ENCODE peak calls at places on chromosome 9, in five cellular contexts. J is fibroblast of lung; Z is LoVo; O is activated CD4-positive, CD25-positive, alpha-beta regulatory T cell; G is NCI-H446. C is an unnamed sample.

GRCh38 chr9:95425910-95426551 is 90.7 kb downstream of the PTCH1 start:
- DNase-seq in J (peak), O (no peak), G (no peak), Z (peak), C (no peak)

GRCh38 chr9:116837038-116837998 is 150.2 kb downstream of the TRIM32 start:
- DNase-seq in Z (no peak), O (no peak), J (no peak), G (no peak), C (peak)

GRCh38 chr9:35627575-35627974 is 9.4 kb upstream of the CD72 start:
- DNase-seq in J (no peak), G (no peak), Z (no peak), O (no peak), C (no peak)

GRCh38 chr9:88781500-88782391 is 209.5 kb upstream of the S1PR3 start:
- DNase-seq in J (peak), G (peak), Z (no peak), O (no peak), C (no peak)

GRCh38 chr9:84978761-84979160 is 309.2 kb downstream of the NTRK2 start:
- DNase-seq in J (no peak), Z (no peak), O (no peak), G (no peak), C (no peak)

GRCh38 chr9:75101004-75101601 is 12.8 kb downstream of the OSTF1 start:
- DNase-seq in Z (no peak), G (no peak), O (no peak), J (no peak), C (no peak)

GRCh38 chr9:76570820-76571219 is 111.8 kb downstream of the GCNT1 start:
- DNase-seq in O (no peak), J (no peak), G (no peak), Z (no peak), C (no peak)

GRCh38 chr9:127554966-127555829 is 56.9 kb upstream of the STXBP1 start:
- DNase-seq in Z (no peak), G (no peak), J (no peak), O (no peak), C (no peak)

GRCh38 chr9:112174965-112175795 is at the start of gene SUSD1:
- DNase-seq in Z (no peak), O (no peak), J (peak), G (no peak), C (no peak)

GRCh38 chr9:96080364-96080763 is 204.9 kb downstream of the ERCC6L2 start:
- DNase-seq in O (no peak), G (no peak), J (peak), Z (peak), C (peak)

GRCh38 chr9:132162764-132163456 is 1.1 kb downstream of the NTNG2 start:
- DNase-seq in Z (no peak), O (no peak), J (no peak), G (no peak), C (no peak)

GRCh38 chr9:27348785-27349489 is 52.0 kb upstream of the EQTN start:
- DNase-seq in O (no peak), G (no peak), Z (no peak), J (no peak), C (no peak)

GRCh38 chr9:27514551-27514950 is 9.5 kb upstream of the IFNK start:
- DNase-seq in Z (no peak), G (peak), O (no peak), J (no peak), C (no peak)

GRCh38 chr9:14515049-14515448 is 178.2 kb downstream of the ZDHHC21 start:
- DNase-seq in J (no peak), O (no peak), Z (no peak), G (no peak), C (no peak)

GRCh38 chr9:121545875-121546423 is 46.3 kb upstream of the GGTA1 start:
- DNase-seq in O (peak), Z (peak), J (peak), G (peak), C (peak)

GRCh38 chr9:136729144-136729543 is 13.6 kb downstream of the LCN10 start:
- DNase-seq in O (no peak), G (peak), Z (no peak), J (no peak), C (no peak)

GRCh38 chr9:99069532-99069931 is 35.4 kb upstream of the TGFBR1 start:
- DNase-seq in Z (no peak), O (no peak), J (no peak), G (no peak), C (no peak)

GRCh38 chr9:127285957-127286356 is 21.4 kb downstream of the GARNL3 start:
- DNase-seq in G (no peak), J (no peak), O (no peak), Z (no peak), C (no peak)

GRCh38 chr9:134276463-134277245 is 49.6 kb upstream of the RXRA start:
- DNase-seq in O (no peak), Z (no peak), J (no peak), G (no peak), C (no peak)

GRCh38 chr9:97504381-97505216 is 3.1 kb downstream of the TMOD1 start:
- DNase-seq in G (no peak), Z (no peak), O (no peak), J (peak), C (no peak)

GRCh38 chr9:90098456-90098855 is 493.6 kb downstream of the GADD45G start:
- DNase-seq in J (no peak), G (no peak), O (no peak), Z (no peak), C (no peak)

GRCh38 chr9:105646879-105647594 is 15.2 kb upstream of the TAL2 start:
- DNase-seq in O (no peak), J (no peak), G (no peak), Z (no peak), C (no peak)

GRCh38 chr9:127936347-127936852 is 1.3 kb downstream of the DPM2 start:
- DNase-seq in O (no peak), Z (no peak), G (no peak), J (no peak), C (no peak)

GRCh38 chr9:135402048-135402738 is 77.4 kb upstream of the PPP1R26 start:
- DNase-seq in J (no peak), Z (no peak), O (no peak), G (no peak), C (no peak)

GRCh38 chr9:69121155-69122085 is 52.7 kb upstream of the TJP2 start:
- DNase-seq in G (no peak), Z (peak), O (peak), J (peak), C (peak)

GRCh38 chr9:21549251-21549765 is 67.2 kb upstream of the IFNE start:
- DNase-seq in G (peak), Z (peak), J (peak), O (no peak), C (peak)

GRCh38 chr9:135066291-135066690 is 21.2 kb upstream of the OLFM1 start:
- DNase-seq in O (no peak), J (no peak), G (no peak), Z (no peak), C (no peak)

GRCh38 chr9:135134253-135135028 is 47.0 kb downstream of the OLFM1 start:
- DNase-seq in G (peak), O (no peak), J (no peak), Z (no peak), C (no peak)

GRCh38 chr9:81256368-81256767 is 433.0 kb downstream of the TLE1 start:
- DNase-seq in J (no peak), O (no peak), G (no peak), Z (no peak), C (no peak)

GRCh38 chr9:33228606-33229005 is 11.4 kb upstream of the SPINK4 start:
- DNase-seq in Z (no peak), O (no peak), G (no peak), J (no peak), C (no peak)

GRCh38 chr9:114166606-114167572 is 11.6 kb downstream of the COL27A1 start:
- DNase-seq in O (no peak), G (no peak), J (no peak), Z (no peak), C (no peak)

GRCh38 chr9:114373960-114374730 is 13.6 kb downstream of the AKNA start:
- DNase-seq in O (no peak), Z (no peak), G (no peak), J (no peak), C (no peak)

GRCh38 chr9:136962701-136963248 is 10.7 kb downstream of the LCN12 start:
- DNase-seq in J (no peak), O (no peak), Z (no peak), G (no peak), C (no peak)

GRCh38 chr9:133709716-133710571 is 28.2 kb downstream of the SARDH start:
- DNase-seq in G (no peak), O (no peak), Z (no peak), J (no peak), C (no peak)

GRCh38 chr9:134103391-134103998 is 32.4 kb upstream of the WDR5 start:
- DNase-seq in O (no peak), G (no peak), Z (no peak), J (no peak), C (no peak)

GRCh38 chr9:138028596-138028995 is 151.0 kb downstream of the CACNA1B start:
- DNase-seq in G (no peak), J (no peak), Z (no peak), O (no peak), C (no peak)

GRCh38 chr9:122216138-122216797 is 12.5 kb downstream of the LHX6 start:
- DNase-seq in Z (no peak), O (no peak), G (no peak), J (no peak), C (no peak)

GRCh38 chr9:117178596-117179111 is 236.2 kb downstream of the ASTN2 start:
- DNase-seq in O (no peak), J (peak), Z (no peak), G (peak), C (no peak)

GRCh38 chr9:131239307-131239975 is 36.9 kb downstream of the FAM78A start:
- DNase-seq in O (no peak), J (no peak), Z (no peak), G (no peak), C (no peak)

GRCh38 chr9:6408320-6408719 is 4.7 kb upstream of the UHRF2 start:
- DNase-seq in J (no peak), O (no peak), Z (no peak), G (no peak), C (no peak)

C was measured in prostate gland.